ENCODE peak calls at places on chromosomes 7 and 10, in ten cellular contexts. W is CD8-positive, alpha-beta memory T cell; L is right cardiac atrium; P is tibial artery; D is mesendoderm; J is brain microvascular endothelial cell; X is BE2C; R is NT2/D1; O is aorta; B is body of pancreas. F is an unnamed sample.
A peak's percentile ranks its signal among the peaks of the same experiment; 100 is the strongest.

GRCh38 chr7:46494026-46494425 is 573.0 kb upstream of the IGFBP3 start:
- DNase-seq in L (no peak), B (no peak), O (no peak), J (peak; percentile 16), X (no peak), W (no peak), R (no peak), D (no peak), P (no peak), F (no peak)

GRCh38 chr7:389911-390601 is 100.1 kb downstream of the FOXL3 start:
- DNase-seq in B (peak; percentile 8), D (no peak), P (no peak), W (no peak), J (no peak), R (no peak), L (peak; percentile 13), X (no peak), O (peak; percentile 33), F (no peak)

GRCh38 chr7:134690614-134691504 is 44.2 kb downstream of the BPGM start:
- DNase-seq in R (no peak), P (no peak), L (no peak), O (no peak), D (no peak), B (no peak), J (peak; percentile 21), X (no peak), W (no peak), F (no peak)

GRCh38 chr7:39686261-39686924 is 63.0 kb downstream of the RALA start:
- DNase-seq in R (no peak), O (no peak), P (no peak), J (no peak), B (no peak), D (no peak), W (no peak), L (no peak), X (no peak), F (no peak)

GRCh38 chr10:33087142-33087541 is 129.1 kb upstream of the ITGB1 start:
- DNase-seq in O (no peak), J (no peak), P (no peak), R (no peak), B (no peak), X (no peak), D (no peak), L (no peak), W (no peak), F (no peak)

GRCh38 chr7:18684899-18685298 is 189.3 kb downstream of the HDAC9 start:
- DNase-seq in P (no peak), R (no peak), J (no peak), L (no peak), D (no peak), O (no peak), B (no peak), X (no peak), W (no peak), F (no peak)

GRCh38 chr10:114163062-114163861 is 10.7 kb downstream of the CCDC186 start:
- DNase-seq in D (peak; percentile 29), W (no peak), O (no peak), J (no peak), P (no peak), B (no peak), R (no peak), L (no peak), X (no peak), F (peak; percentile 54)

GRCh38 chr7:100825215-100825671 is 2.1 kb downstream of the EPHB4 start:
- DNase-seq in W (no peak), O (no peak), X (no peak), J (no peak), P (no peak), B (no peak), R (no peak), L (peak; percentile 69), D (peak; percentile 59), F (peak; percentile 39)

GRCh38 chr10:119320981-119321380 is 113.6 kb downstream of the GRK5 start:
- DNase-seq in D (no peak), R (no peak), B (no peak), L (no peak), O (no peak), J (no peak), P (no peak), W (no peak), X (no peak), F (no peak)

GRCh38 chr10:94224656-94225055 is 138.1 kb downstream of the NOC3L start:
- DNase-seq in P (no peak), D (no peak), J (peak; percentile 60), L (no peak), R (no peak), W (no peak), B (no peak), O (no peak), X (no peak), F (no peak)

GRCh38 chr7:3089493-3089892 is 45.8 kb upstream of the CARD11 start:
- DNase-seq in D (peak; percentile 75), X (no peak), W (no peak), B (no peak), L (no peak), P (no peak), O (no peak), R (peak; percentile 75), J (peak; percentile 5), F (peak; percentile 26)

GRCh38 chr7:41763626-41764025 is 60.7 kb upstream of the INHBA start:
- DNase-seq in B (no peak), X (no peak), J (no peak), P (no peak), R (no peak), O (no peak), W (no peak), D (no peak), L (no peak), F (no peak)

GRCh38 chr7:159125104-159125943 is 19.3 kb downstream of the VIPR2 start:
- DNase-seq in B (peak; percentile 5), O (no peak), J (no peak), P (no peak), D (no peak), L (no peak), R (no peak), X (no peak), W (no peak), F (no peak)

GRCh38 chr10:72083234-72084093 is 4.9 kb downstream of the SPOCK2 start:
- DNase-seq in J (no peak), L (no peak), P (no peak), B (no peak), W (no peak), X (no peak), O (no peak), D (no peak), R (no peak), F (no peak)

DNA sequence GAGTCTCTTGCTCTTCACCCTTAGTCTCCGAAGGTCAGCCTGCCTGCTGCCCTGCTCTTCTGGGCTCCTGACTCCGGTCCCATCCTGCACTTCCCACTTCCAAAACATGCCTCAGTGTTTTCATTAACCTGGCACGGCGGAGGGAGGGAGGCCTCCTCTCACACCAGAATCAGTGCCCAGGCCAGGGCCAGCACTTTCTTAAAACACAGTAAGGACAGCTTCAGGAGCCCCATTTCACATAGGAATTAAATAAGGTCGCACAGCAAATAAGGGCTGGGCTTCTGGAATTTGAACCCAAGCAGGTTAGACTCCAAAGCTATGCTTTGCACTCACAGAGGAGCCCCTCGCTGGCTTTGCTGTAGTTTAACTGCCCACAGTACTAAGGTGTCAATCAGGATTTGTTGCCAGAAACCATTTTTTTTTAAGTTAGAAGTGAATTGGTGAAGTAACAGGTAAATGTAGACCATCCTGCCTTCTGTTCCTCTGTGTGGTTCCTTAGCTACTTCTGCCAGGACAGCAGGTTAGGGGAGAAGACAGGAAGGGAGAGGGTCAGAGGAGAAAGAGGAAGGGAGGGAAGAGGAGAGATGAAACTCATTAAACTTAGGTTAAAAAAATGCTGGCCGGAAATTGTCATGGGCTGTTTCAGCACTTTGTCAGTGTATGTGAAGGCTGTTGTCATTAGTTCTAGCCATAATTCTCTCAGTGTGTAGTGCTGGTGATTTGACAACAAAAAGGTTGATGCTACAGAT is 1.1 kb downstream of the RASSF4 start:
- DNase-seq in P (no peak), B (peak; percentile 12), R (no peak), D (no peak), O (peak; percentile 54), J (no peak), X (no peak), L (no peak), W (no peak), F (no peak)
- H3K4me3 ChIP-seq in P (peak overlapping the region; percentile 66), B (no peak overlapping the region), R (peak overlapping the region; percentile 64), D (no peak overlapping the region), O (peak overlapping the region; percentile 83), J (no peak overlapping the region), X (no peak overlapping the region), L (peak overlapping the region; percentile 56), W (peak overlapping the region; percentile 74), F (peak overlapping the region; percentile 81)

GRCh38 chr7:35647171-35647574 is 47.8 kb downstream of the HERPUD2 start:
- DNase-seq in R (peak; percentile 54), X (no peak), J (peak; percentile 7), B (peak; percentile 49), P (no peak), W (no peak), O (no peak), D (peak; percentile 95), L (no peak), F (peak; percentile 39)
- H3K4me3 ChIP-seq in R (no peak overlapping the region), X (no peak overlapping the region), J (no peak overlapping the region), B (no peak overlapping the region), P (no peak overlapping the region), W (no peak overlapping the region), O (no peak overlapping the region), D (no peak overlapping the region), L (no peak overlapping the region), F (no peak overlapping the region)

GRCh38 chr10:52488606-52489485 is 174.8 kb downstream of the DKK1 start:
- DNase-seq in L (no peak), D (peak; percentile 23), W (no peak), O (no peak), B (no peak), X (no peak), P (no peak), R (no peak), J (peak; percentile 50), F (peak; percentile 74)
- H3K4me3 ChIP-seq in L (no peak overlapping the region), D (no peak overlapping the region), W (no peak overlapping the region), O (no peak overlapping the region), B (no peak overlapping the region), X (no peak overlapping the region), P (no peak overlapping the region), R (no peak overlapping the region), J (no peak overlapping the region), F (no peak overlapping the region)

GRCh38 chr7:23470290-23471089 is at the start of gene IGF2BP3:
- DNase-seq in W (peak; percentile 31), J (peak; percentile 95), R (peak; percentile 98), P (no peak), O (no peak), B (no peak), X (peak; percentile 91), D (peak; percentile 99), L (no peak), F (peak; percentile 98)

GRCh38 chr7:23471090-23471859 is 984 bp upstream of the IGF2BP3 start:
- DNase-seq in X (peak; percentile 94), L (no peak), B (no peak), D (peak; percentile 97), W (peak; percentile 37), P (no peak), O (no peak), J (peak; percentile 71), R (peak; percentile 95), F (peak; percentile 78)

GRCh38 chr7:23472974-23473847 is 2.9 kb upstream of the IGF2BP3 start:
- DNase-seq in D (no peak), O (no peak), X (peak; percentile 39), L (no peak), J (no peak), W (no peak), R (no peak), P (no peak), B (no peak), F (no peak)

GRCh38 chr7:23472556-23472955 is 2.3 kb upstream of the IGF2BP3 start:
- DNase-seq in P (no peak), R (no peak), J (no peak), B (no peak), X (no peak), L (no peak), D (no peak), W (no peak), O (no peak), F (no peak)

GRCh38 chr7:23472046-23472445 is 1.8 kb upstream of the IGF2BP3 start:
- DNase-seq in O (no peak), X (no peak), B (no peak), L (no peak), R (no peak), W (no peak), J (no peak), D (no peak), P (no peak), F (no peak)
- H3K4me3 ChIP-seq in O (no peak overlapping the region), X (peak overlapping the region; percentile 97), B (no peak overlapping the region), L (no peak overlapping the region), R (peak overlapping the region; percentile 92), W (no peak overlapping the region), J (peak overlapping the region; percentile 87), D (no peak overlapping the region), P (no peak overlapping the region), F (peak overlapping the region; percentile 72)